ENCODE peak calls at places on chromosomes 5 and 9, in six cellular contexts. H, B, K, L, D and I are unnamed samples.

GRCh38 chr5:123476696-123477095 is 35.3 kb upstream of the CSNK1G3 start:
- DNase-seq in H (no peak), B (no peak), K (no peak), L (no peak), D (no peak), I (no peak)

GRCh38 chr9:100595391-100596199 is 17.7 kb downstream of the CAVIN4 start:
- DNase-seq in H (peak; percentile 56), B (peak; percentile 81), K (peak; percentile 55), L (peak; percentile 70), D (peak; percentile 79), I (no peak)

GRCh38 chr5:109239501-109239900 is 170.3 kb downstream of the PJA2 start:
- DNase-seq in H (no peak), B (peak; percentile 22), K (no peak), L (peak; percentile 32), D (peak; percentile 9), I (no peak)

GRCh38 chr9:134662143-134662876 is 20.7 kb downstream of the COL5A1 start:
- DNase-seq in H (no peak), B (peak; percentile 98), K (peak; percentile 68), L (no peak), D (peak; percentile 90), I (peak; percentile 87)

GRCh38 chr9:35488566-35489312 is 1.2 kb upstream of the RUSC2 start:
- DNase-seq in H (no peak), B (no peak), K (no peak), L (no peak), D (no peak), I (no peak)

GRCh38 chr5:143139585-143139984 is 263.9 kb downstream of the NR3C1 start:
- DNase-seq in H (no peak), B (no peak), K (no peak), L (no peak), D (no peak), I (no peak)

GRCh38 chr9:27433599-27434325 is 90.3 kb upstream of the IFNK start:
- DNase-seq in H (no peak), B (no peak), K (no peak), L (no peak), D (peak; percentile 7), I (no peak)

GRCh38 chr5:80988419-80988925 is 28.3 kb downstream of the RASGRF2 start:
- DNase-seq in H (no peak), B (no peak), K (no peak), L (no peak), D (no peak), I (no peak)

GRCh38 chr9:947985-948384 is 28.5 kb upstream of the DMRT3 start:
- DNase-seq in H (no peak), B (no peak), K (no peak), L (no peak), D (no peak), I (no peak)

GRCh38 chr5:178331491-178331981 is 98.9 kb upstream of the PHYKPL start:
- DNase-seq in H (no peak), B (peak; percentile 24), K (peak; percentile 63), L (peak; percentile 29), D (no peak), I (no peak)

GRCh38 chr5:74056789-74057164 is 430.8 kb downstream of the ARHGEF28 start:
- DNase-seq in H (peak; percentile 15), B (peak; percentile 45), K (no peak), L (no peak), D (peak; percentile 73), I (no peak)
- TF ChIP-seq CTCF in H (no peak), B (peak; percentile 53), K (peak; percentile 38), L (peak; percentile 24), D (peak; percentile 81), I (peak; percentile 25)

GRCh38 chr5:139275536-139276297 is 17.8 kb upstream of the MATR3 start:
- DNase-seq in H (peak; percentile 42), B (no peak), K (no peak), L (peak; percentile 46), D (no peak), I (no peak)

GRCh38 chr5:139271201-139272027 is 22.1 kb upstream of the MATR3 start:
- DNase-seq in H (peak; percentile 67), B (peak; percentile 84), K (no peak), L (no peak), D (peak; percentile 86), I (peak; percentile 70)

GRCh38 chr5:139273322-139273571 is 20.3 kb upstream of the MATR3 start:
- DNase-seq in H (no peak), B (no peak), K (no peak), L (peak; percentile 70), D (no peak), I (no peak)

GRCh38 chr5:139272471-139273321 is 20.8 kb upstream of the MATR3 start:
- DNase-seq in H (peak; percentile 91), B (peak; percentile 77), K (no peak), L (no peak), D (peak; percentile 23), I (no peak)

DNA sequence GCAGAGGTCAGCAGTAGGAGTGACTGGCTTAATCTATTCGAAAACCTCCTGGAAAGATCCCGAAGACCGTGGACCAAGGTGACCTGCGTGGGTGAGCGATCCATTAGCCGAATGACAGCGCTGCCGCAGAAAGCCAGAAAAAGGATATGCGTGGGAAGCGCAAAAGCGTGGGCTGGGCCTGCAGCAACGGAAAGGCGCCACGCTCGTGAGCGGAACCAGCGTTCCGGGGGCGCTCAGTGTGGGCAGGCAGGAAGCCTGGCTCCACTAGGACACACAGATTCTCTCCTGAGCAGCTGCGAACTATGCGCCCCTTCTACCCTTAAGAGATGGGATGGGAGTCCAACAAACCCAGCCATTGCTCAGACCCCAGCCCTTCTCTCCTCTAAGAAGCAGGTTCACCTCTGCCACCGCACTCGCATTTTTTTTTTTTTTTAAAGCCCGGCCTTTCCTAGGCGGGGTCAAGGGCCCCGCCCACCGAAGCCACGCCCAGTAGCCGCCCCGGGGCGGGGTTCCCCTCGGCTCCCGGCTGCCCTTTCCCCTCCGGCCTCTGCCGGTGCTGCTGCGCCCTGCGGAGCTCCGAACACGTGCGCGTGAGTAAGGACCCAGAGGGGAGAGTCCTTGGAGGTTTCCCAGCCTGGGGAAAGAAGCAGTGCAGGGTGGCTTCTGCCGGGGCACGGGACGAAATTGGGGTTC is 19.8 kb upstream of the MATR3 start:
- DNase-seq in H (peak; percentile 93), B (peak; percentile 97), K (peak; percentile 84), L (peak; percentile 95), D (peak; percentile 89), I (peak; percentile 49)
- TF ChIP-seq CTCF in H (no peak), B (no peak), K (no peak), L (no peak), D (peak; percentile 9), I (no peak)

DNA sequence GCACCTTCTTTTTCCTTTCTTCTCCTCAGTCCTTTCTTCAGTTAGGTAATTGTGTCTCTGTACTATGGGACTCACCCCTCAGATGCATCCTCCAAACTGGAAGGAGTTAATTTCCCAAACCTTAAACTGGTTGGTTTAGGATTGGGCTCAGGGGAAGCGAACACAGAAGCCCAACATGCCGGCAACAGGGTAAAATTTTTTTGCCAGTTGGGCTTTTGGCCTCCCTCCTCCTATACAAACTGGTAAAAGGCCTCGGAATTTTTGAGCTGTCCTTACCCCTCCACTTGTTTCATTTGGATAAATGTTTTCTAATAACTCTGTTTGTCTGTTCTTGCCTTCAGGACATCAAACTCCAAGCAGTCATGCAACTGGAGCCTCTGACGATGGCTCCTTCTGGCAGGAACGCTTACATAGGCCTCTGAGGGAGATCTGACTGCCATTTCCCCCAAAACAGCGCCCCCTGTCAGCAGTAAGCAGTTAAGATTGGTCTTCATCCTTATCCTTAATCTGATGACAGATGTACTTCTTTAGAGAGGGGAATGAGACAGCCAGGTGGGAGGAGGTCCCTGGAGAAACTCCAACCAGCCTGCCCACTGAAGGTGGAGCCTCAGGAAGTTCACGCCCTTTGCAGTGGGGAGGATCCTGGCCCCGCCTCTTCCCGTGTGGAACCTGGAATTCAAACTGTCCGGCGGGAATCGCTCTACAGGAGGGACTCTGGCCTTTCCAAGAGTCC is 57.8 kb upstream of the SPINK5 start:
- DNase-seq in H (peak; percentile 48), B (no peak), K (no peak), L (peak; percentile 60), D (no peak), I (no peak)
- TF ChIP-seq CTCF in H (peak; percentile 38), B (no peak), K (no peak), L (peak; percentile 54), D (no peak), I (no peak)

GRCh38 chr9:79567671-79568098 is 4.1 kb upstream of the TLE4 start:
- DNase-seq in H (no peak), B (no peak), K (no peak), L (no peak), D (no peak), I (no peak)
- TF ChIP-seq CTCF in H (peak; percentile 12), B (no peak), K (no peak), L (no peak), D (peak; percentile 17), I (no peak)

GRCh38 chr5:158736134-158736533 is 363.6 kb downstream of the EBF1 start:
- DNase-seq in H (no peak), B (no peak), K (peak; percentile 14), L (no peak), D (no peak), I (no peak)

GRCh38 chr5:158737536-158738027 is 362.1 kb downstream of the EBF1 start:
- DNase-seq in H (no peak), B (no peak), K (no peak), L (peak; percentile 43), D (no peak), I (no peak)

GRCh38 chr5:158740358-158740757 is 359.4 kb downstream of the EBF1 start:
- DNase-seq in H (no peak), B (no peak), K (no peak), L (no peak), D (no peak), I (no peak)

GRCh38 chr5:158741296-158741695 is 358.4 kb downstream of the EBF1 start:
- DNase-seq in H (no peak), B (no peak), K (no peak), L (no peak), D (no peak), I (no peak)

GRCh38 chr5:158739941-158740340 is 359.8 kb downstream of the EBF1 start:
- DNase-seq in H (no peak), B (peak; percentile 28), K (peak; percentile 28), L (peak; percentile 27), D (peak; percentile 31), I (peak; percentile 50)
- TF ChIP-seq CTCF in H (no peak), B (no peak), K (no peak), L (peak; percentile 13), D (peak; percentile 49), I (peak; percentile 57)

DNA sequence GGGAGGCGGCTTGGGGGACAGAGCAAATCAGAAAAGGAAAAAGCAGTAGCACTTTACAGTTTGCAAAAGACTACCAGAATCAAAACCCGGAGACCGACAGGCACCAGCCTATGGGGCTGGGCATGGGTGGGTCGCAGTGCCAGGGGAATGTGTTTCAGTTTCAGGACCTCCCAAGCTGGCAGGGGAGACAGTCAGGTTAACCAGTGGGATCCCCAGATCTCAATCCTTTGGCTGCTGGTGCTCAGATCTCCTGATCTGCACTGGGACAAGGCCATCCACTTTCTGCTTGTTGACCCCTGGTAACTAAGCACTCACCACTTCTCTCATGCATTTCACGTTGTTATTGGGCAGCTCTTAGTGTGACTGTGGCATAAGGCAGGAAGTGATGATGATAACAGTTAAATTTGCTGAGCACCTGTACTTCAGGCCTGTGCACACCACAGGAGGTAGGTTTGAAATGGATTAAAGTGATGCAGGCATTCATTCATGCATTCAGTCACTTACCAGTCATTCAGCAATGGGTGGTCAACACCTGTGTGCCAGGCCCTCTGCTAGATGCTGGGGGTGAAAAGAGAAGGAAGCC is 42.2 kb upstream of the STXBP1 start:
- DNase-seq in H (peak; percentile 31), B (peak; percentile 61), K (no peak), L (no peak), D (no peak), I (no peak)
- TF ChIP-seq CTCF in H (no peak), B (no peak), K (no peak), L (no peak), D (no peak), I (no peak)